ENCODE peak calls at places on chromosomes 16 and 17, in nine cellular contexts. Y, E, S, N, O, B, I, G and Z are unnamed samples.

GRCh38 chr17:50845260-50846147 is 10.1 kb downstream of the WFIKKN2 start:
- DNase-seq in S (peak), N (no peak), E (no peak), Y (no peak), O (no peak), G (no peak), B (peak), I (no peak), Z (peak)

GRCh38 chr17:28372945-28373274 is 1.4 kb downstream of the SARM1 start:
- DNase-seq in G (no peak), B (no peak), S (no peak), I (no peak), N (no peak), Y (no peak), O (no peak), E (no peak), Z (no peak)

GRCh38 chr17:4956493-4957061 is 5.7 kb downstream of the ENO3 start:
- DNase-seq in Y (no peak), N (no peak), S (no peak), B (no peak), I (peak), O (no peak), G (no peak), E (no peak), Z (no peak)

GRCh38 chr17:38980455-38981217 is 13.4 kb upstream of the FBXO47 start:
- DNase-seq in B (no peak), G (no peak), I (no peak), S (no peak), Y (no peak), E (no peak), N (no peak), O (no peak), Z (peak)

GRCh38 chr17:15965510-15965909 is 20.6 kb downstream of the ADORA2B start:
- DNase-seq in O (no peak), E (no peak), B (no peak), N (no peak), Y (no peak), I (no peak), G (no peak), S (no peak), Z (no peak)

GRCh38 chr17:57599271-57600045 is 145.6 kb downstream of the CCDC182 start:
- DNase-seq in E (no peak), I (no peak), B (no peak), O (no peak), G (no peak), S (no peak), N (no peak), Y (no peak), Z (no peak)

GRCh38 chr17:79905832-79906231 is 66.6 kb upstream of the CBX4 start:
- DNase-seq in Y (no peak), G (no peak), I (no peak), O (no peak), S (no peak), N (peak), B (no peak), E (no peak), Z (no peak)

GRCh38 chr16:58063377-58064076 is 38.0 kb downstream of the MMP15 start:
- DNase-seq in I (no peak), O (no peak), Y (no peak), S (no peak), N (no peak), B (no peak), E (no peak), G (no peak), Z (no peak)

GRCh38 chr16:88448461-88449266 is 4.4 kb upstream of the ZFPM1 start:
- DNase-seq in S (no peak), N (peak), Y (no peak), E (no peak), O (no peak), G (no peak), B (no peak), I (no peak), Z (no peak)

GRCh38 chr17:34318474-34318873 is 761 bp upstream of the CCL8 start:
- DNase-seq in B (no peak), O (no peak), G (no peak), N (peak), E (no peak), Y (no peak), I (peak), S (no peak), Z (no peak)

GRCh38 chr17:21251611-21252010 is 1.6 kb downstream of the NATD1 start:
- DNase-seq in N (no peak), S (no peak), E (no peak), O (no peak), I (no peak), G (no peak), B (no peak), Y (no peak), Z (no peak)

GRCh38 chr16:50093607-50094570 is 28.1 kb downstream of the HEATR3 start:
- DNase-seq in B (no peak), G (no peak), I (peak), N (no peak), E (peak), S (peak), O (no peak), Y (peak), Z (no peak)

GRCh38 chr17:37844158-37844976 is 79.8 kb upstream of the TBC1D3K start:
- DNase-seq in G (peak), E (peak), S (peak), N (peak), Y (peak), B (no peak), I (peak), O (no peak), Z (peak)

GRCh38 chr16:56711862-56712261 is 18.1 kb upstream of the NUP93 start:
- DNase-seq in G (no peak), B (no peak), I (no peak), Y (no peak), O (no peak), S (no peak), E (no peak), N (no peak), Z (peak)

GRCh38 chr17:58320163-58320558 is 8.4 kb downstream of the TSPOAP1 start:
- DNase-seq in I (no peak), B (no peak), G (no peak), S (no peak), O (no peak), N (no peak), E (no peak), Y (no peak), Z (no peak)

GRCh38 chr17:77365584-77366186 is 224.9 kb downstream of the SEC14L1 start:
- DNase-seq in S (peak), N (peak), I (no peak), Y (peak), O (peak), G (no peak), E (peak), B (peak), Z (peak)

GRCh38 chr17:1785925-1786324 is 24.1 kb downstream of the SERPINF1 start:
- DNase-seq in Y (peak), G (no peak), B (no peak), I (no peak), N (no peak), S (peak), O (no peak), E (no peak), Z (no peak)

GRCh38 chr17:13884347-13884746 is 185.0 kb upstream of the COX10 start:
- DNase-seq in E (no peak), B (no peak), O (no peak), G (no peak), I (no peak), S (no peak), Y (no peak), N (no peak), Z (no peak)

GRCh38 chr17:40602445-40603443 is 37.5 kb upstream of the CCR7 start:
- DNase-seq in O (no peak), B (no peak), S (no peak), Y (no peak), I (no peak), G (peak), N (no peak), E (no peak), Z (no peak)

GRCh38 chr16:57795431-57795878 is 6.8 kb downstream of the KIFC3 start:
- DNase-seq in Y (peak), B (no peak), N (peak), G (no peak), I (peak), O (no peak), E (no peak), S (peak), Z (no peak)

GRCh38 chr17:72458301-72458700 is 337.5 kb downstream of the SOX9 start:
- DNase-seq in N (no peak), G (no peak), B (no peak), S (no peak), I (no peak), Y (no peak), O (no peak), E (no peak), Z (no peak)

GRCh38 chr16:88530051-88530857 is 39.9 kb upstream of the ZC3H18 start:
- DNase-seq in Y (no peak), O (no peak), N (no peak), B (no peak), S (peak), E (no peak), G (no peak), I (peak), Z (no peak)

GRCh38 chr17:2057130-2057713 is 2.3 kb downstream of the HIC1 start:
- DNase-seq in Y (no peak), B (no peak), S (no peak), I (peak), G (no peak), N (no peak), O (no peak), E (no peak), Z (no peak)

GRCh38 chr17:39194985-39195524 is 2.4 kb downstream of the CACNB1 start:
- DNase-seq in E (no peak), Y (no peak), O (no peak), I (no peak), G (no peak), B (no peak), N (no peak), S (no peak), Z (no peak)

GRCh38 chr17:79610151-79610645 is 653 bp downstream of the RBFOX3 start:
- DNase-seq in E (no peak), Y (no peak), O (no peak), B (no peak), G (no peak), N (no peak), S (no peak), I (no peak), Z (no peak)

GRCh38 chr17:28282596-28282995 is 36.4 kb upstream of the TMEM97 start:
- DNase-seq in I (no peak), G (no peak), S (peak), E (peak), B (peak), N (no peak), Y (no peak), O (peak), Z (peak)

GRCh38 chr16:10013364-10013763 is 168.9 kb downstream of the GRIN2A start:
- DNase-seq in E (no peak), N (no peak), S (no peak), Y (no peak), O (no peak), G (no peak), B (no peak), I (no peak), Z (no peak)

GRCh38 chr17:8162997-8163977 is 539 bp upstream of the VAMP2 start:
- DNase-seq in G (no peak), I (no peak), Y (no peak), S (no peak), N (no peak), E (no peak), O (no peak), B (no peak), Z (no peak)

GRCh38 chr16:9946022-9946720 is 236.1 kb downstream of the GRIN2A start:
- DNase-seq in Y (no peak), G (no peak), E (no peak), O (no peak), N (no peak), B (no peak), I (no peak), S (no peak), Z (no peak)

GRCh38 chr17:6358131-6358530 is 76.8 kb downstream of the AIPL1 start:
- DNase-seq in E (no peak), B (no peak), G (no peak), N (no peak), I (no peak), S (no peak), Y (no peak), O (no peak), Z (no peak)

GRCh38 chr16:69123894-69124293 is 8.5 kb downstream of the CHTF8 start:
- DNase-seq in N (peak), I (no peak), Y (peak), E (no peak), B (no peak), G (peak), O (no peak), S (peak), Z (peak)

GRCh38 chr17:49980703-49981197 is 11.8 kb downstream of the DLX4 start:
- DNase-seq in O (no peak), I (no peak), N (peak), B (no peak), Y (no peak), S (no peak), E (no peak), G (no peak), Z (no peak)

GRCh38 chr16:55506708-55507107 is 2.2 kb upstream of the LPCAT2 start:
- DNase-seq in O (no peak), E (no peak), I (no peak), Y (no peak), S (no peak), N (no peak), G (no peak), B (no peak), Z (no peak)

GRCh38 chr16:69073181-69073669 is 32.2 kb upstream of the HAS3 start:
- DNase-seq in G (no peak), E (peak), Y (peak), B (peak), O (peak), N (no peak), S (peak), I (no peak), Z (peak)

GRCh38 chr16:30122621-30123160 is 329 bp downstream of the MAPK3 start:
- DNase-seq in G (no peak), E (no peak), S (no peak), N (no peak), B (no peak), O (no peak), Y (peak), I (no peak), Z (no peak)

GRCh38 chr17:13385481-13385907 is 216.2 kb downstream of the HS3ST3A1 start:
- DNase-seq in Y (no peak), N (no peak), B (no peak), E (peak), S (no peak), I (no peak), O (peak), G (no peak), Z (peak)

GRCh38 chr16:4340443-4340842 is 10.7 kb downstream of the PAM16 start:
- DNase-seq in I (no peak), G (no peak), N (no peak), B (no peak), Y (no peak), S (no peak), E (no peak), O (no peak), Z (no peak)